ENCODE peak calls at places on chromosome 6, in four cellular contexts. Z is H1, S is GM12878, Y is K562. N is an unnamed sample.

GRCh38 chr6:37496951-37497885 is 2.5 kb downstream of the CCDC167 start:
- DNase-seq in Z (no peak), S (no peak), Y (peak), N (no peak)

GRCh38 chr6:22657341-22657985 is 88.1 kb downstream of the HDGFL1 start:
- DNase-seq in Z (no peak), S (peak), Y (no peak), N (no peak)

GRCh38 chr6:145028144-145028818 is 707.0 kb downstream of the EPM2A start:
- DNase-seq in Z (no peak), S (no peak), Y (peak), N (no peak)

GRCh38 chr6:134908906-134909516 is 40.9 kb downstream of the ALDH8A1 start:
- DNase-seq in Z (no peak), S (no peak), Y (peak), N (no peak)

GRCh38 chr6:89148016-89148750 is 2.3 kb downstream of the PM20D2 start:
- DNase-seq in Z (no peak), S (no peak), Y (peak), N (no peak)

GRCh38 chr6:56356431-56356830 is 109.1 kb upstream of the COL21A1 start:
- DNase-seq in Z (no peak), S (no peak), Y (no peak), N (no peak)

GRCh38 chr6:67345946-67346345 is 1289.1 kb upstream of the ADGRB3 start:
- DNase-seq in Z (no peak), S (no peak), Y (no peak), N (no peak)

GRCh38 chr6:11277275-11278206 is 45.1 kb upstream of the NEDD9 start:
- DNase-seq in Z (peak), S (peak), Y (no peak), N (peak)

GRCh38 chr6:109260701-109261100 is 121.6 kb downstream of the CD164 start:
- DNase-seq in Z (no peak), S (no peak), Y (no peak), N (no peak)

GRCh38 chr6:90940812-90941481 is 354.1 kb upstream of the MAP3K7 start:
- DNase-seq in Z (no peak), S (peak), Y (peak), N (no peak)

GRCh38 chr6:121879149-121879548 is 443.7 kb downstream of the GJA1 start:
- DNase-seq in Z (no peak), S (no peak), Y (no peak), N (no peak)

GRCh38 chr6:124158024-124158423 is 354.4 kb downstream of the NKAIN2 start:
- DNase-seq in Z (no peak), S (no peak), Y (no peak), N (no peak)

GRCh38 chr6:151693366-151693765 is 114.1 kb upstream of the ESR1 start:
- DNase-seq in Z (no peak), S (no peak), Y (no peak), N (no peak)
- TF ChIP-seq ATF3 in Z (no peak), S (no peak), Y (no peak), N (no peak)

DNA sequence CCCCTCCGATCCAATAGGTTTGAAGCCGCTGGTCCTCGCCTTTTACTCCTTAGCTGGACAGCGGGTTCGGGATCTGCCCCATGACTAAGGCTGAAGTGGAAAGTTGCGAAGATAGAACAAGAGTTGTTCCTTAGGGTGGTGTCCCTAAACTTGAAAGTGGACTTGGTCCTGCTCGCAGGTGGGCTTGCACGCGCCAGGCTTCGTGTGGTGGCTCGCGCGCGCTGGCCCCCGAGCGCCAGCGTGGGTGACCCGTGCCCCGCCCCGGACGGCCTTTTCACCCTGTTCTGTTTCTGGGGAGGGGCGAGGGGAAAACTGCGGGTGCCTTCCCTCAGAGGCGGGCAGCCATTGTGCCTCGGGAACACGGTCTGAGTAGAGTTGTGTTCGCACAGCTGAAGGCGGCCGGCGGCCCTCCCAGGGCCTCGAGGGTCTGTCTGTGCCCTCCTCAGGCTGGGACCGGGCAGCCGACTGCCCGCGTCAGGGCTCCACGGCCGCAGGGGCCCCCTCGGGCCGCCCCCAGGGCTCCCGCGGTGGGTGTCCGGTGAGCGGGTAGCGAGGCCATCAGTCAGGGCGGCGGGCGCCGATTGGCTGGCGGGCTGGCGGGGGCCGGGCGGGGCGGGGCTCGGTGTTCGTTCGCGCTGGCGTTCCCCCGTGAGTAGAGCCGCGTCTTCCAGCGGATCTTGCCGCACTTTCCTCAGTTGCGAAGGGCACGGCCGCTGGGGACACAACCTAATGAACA is 33.0 kb downstream of the RREB1 start:
- DNase-seq in Z (no peak), S (no peak), Y (peak), N (peak)
- TF ChIP-seq ATF3 in Z (no peak), S (no peak), Y (peak), N (no peak)

DNA sequence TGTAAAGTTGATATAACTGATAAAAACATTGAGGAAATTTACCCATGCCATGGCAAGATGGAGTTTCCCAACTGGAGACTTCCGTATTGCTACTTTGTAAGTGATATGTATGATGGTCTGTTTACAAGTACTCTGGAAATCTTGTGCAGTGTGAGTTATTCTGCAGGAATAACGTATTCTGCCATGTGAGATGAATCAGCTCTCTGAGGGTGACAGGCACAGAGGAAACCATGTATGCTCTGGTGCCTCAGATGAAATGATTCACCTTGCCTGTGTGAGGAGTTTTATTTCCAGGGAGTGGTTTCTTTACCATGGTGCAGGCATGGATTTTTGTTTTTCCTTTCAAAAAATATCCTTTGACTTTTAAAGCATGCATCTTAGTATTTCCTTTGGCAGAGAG is 35.9 kb upstream of the MTRF1L start:
- DNase-seq in Z (no peak), S (no peak), Y (no peak), N (no peak)
- TF ChIP-seq ATF3 in Z (no peak), S (no peak), Y (no peak), N (no peak)

GRCh38 chr6:24666616-24667377 is at the start of the genes ACOT13 and TDP2:
- DNase-seq in Z (peak), S (peak), Y (peak), N (peak)

GRCh38 chr6:24666097-24666615 is 543 bp downstream of the TDP2 start:
- DNase-seq in Z (no peak), S (no peak), Y (peak), N (peak)

GRCh38 chr6:24668997-24669361 is 2.1 kb downstream of the ACOT13 start:
- DNase-seq in Z (no peak), S (no peak), Y (no peak), N (no peak)

GRCh38 chr6:24664049-24664987 is 2.4 kb downstream of the TDP2 start:
- DNase-seq in Z (no peak), S (no peak), Y (no peak), N (no peak)

DNA sequence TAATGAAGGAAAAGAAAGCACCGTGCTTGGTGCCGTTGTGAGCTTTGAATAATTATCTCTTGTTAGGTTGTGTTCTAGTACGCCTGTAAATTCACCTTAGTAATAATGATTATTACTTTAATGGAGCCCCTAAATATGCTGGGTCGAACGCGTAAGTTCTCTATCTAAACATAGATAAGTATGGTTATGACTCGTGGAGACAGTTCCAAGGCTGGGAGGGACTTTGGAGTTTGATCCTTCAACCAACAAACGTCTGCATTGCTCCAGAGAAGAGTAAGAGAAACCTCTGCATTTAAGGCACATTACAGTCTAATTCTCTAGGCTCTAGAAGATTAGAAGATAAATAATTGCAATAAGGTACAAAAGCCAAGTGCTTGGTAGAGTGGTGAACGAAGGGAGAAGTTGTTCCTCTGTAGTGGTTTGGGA is 514 bp downstream of the ACOT13 start:
- DNase-seq in Z (no peak), S (no peak), Y (peak), N (no peak)
- TF ChIP-seq ATF3 in Z (no peak), S (no peak), Y (no peak), N (no peak)